ENCODE peak calls at places on chromosomes 3 and 15, in eight cellular contexts. F, A, W, I, J, K, V and N are unnamed samples.

GRCh38 chr15:66783327-66784124 is 81.5 kb downstream of the SMAD6 start:
- DNase-seq in V (peak; percentile 54), W (peak; percentile 45), K (no peak), J (no peak), F (no peak), A (no peak), I (no peak), N (no peak)

GRCh38 chr3:86787091-86787490 is 203.9 kb downstream of the VGLL3 start:
- DNase-seq in J (no peak), F (no peak), K (peak; percentile 48), W (no peak), I (no peak), V (peak; percentile 22), A (no peak), N (no peak)

GRCh38 chr15:56428821-56429458 is 36.0 kb downstream of the MNS1 start:
- DNase-seq in A (no peak), K (peak; percentile 58), W (no peak), I (peak; percentile 10), F (peak; percentile 21), J (no peak), V (peak; percentile 39), N (no peak)

GRCh38 chr15:59313703-59314332 is 58.9 kb downstream of the MYO1E start:
- DNase-seq in V (peak; percentile 47), W (peak; percentile 96), F (no peak), A (no peak), K (peak; percentile 59), I (no peak), J (peak; percentile 62), N (no peak)

GRCh38 chr3:43288366-43288765 is 2.0 kb downstream of the SNRK start:
- DNase-seq in J (no peak), K (peak; percentile 67), A (no peak), I (no peak), W (no peak), V (peak; percentile 59), F (no peak), N (no peak)

GRCh38 chr3:79651536-79652065 is 116.2 kb downstream of the ROBO1 start:
- DNase-seq in J (no peak), I (no peak), F (no peak), V (no peak), W (no peak), K (no peak), A (no peak), N (peak; percentile 14)

GRCh38 chr3:124802054-124802698 is 71.9 kb downstream of the UMPS start:
- DNase-seq in J (no peak), K (no peak), V (no peak), W (no peak), F (no peak), A (no peak), I (no peak), N (no peak)

GRCh38 chr15:91291673-91292072 is 191.6 kb downstream of the SV2B start:
- DNase-seq in W (no peak), A (no peak), V (peak; percentile 20), I (peak; percentile 35), K (no peak), F (peak; percentile 34), J (no peak), N (no peak)

GRCh38 chr3:66537735-66538134 is 36.9 kb upstream of the LRIG1 start:
- DNase-seq in W (no peak), A (no peak), J (no peak), F (no peak), V (no peak), K (no peak), I (no peak), N (no peak)

GRCh38 chr15:78565951-78566774 is 843 bp downstream of the CHRNA5 start:
- DNase-seq in F (peak; percentile 58), A (no peak), K (peak; percentile 40), W (no peak), J (no peak), I (no peak), V (peak; percentile 3), N (no peak)

GRCh38 chr3:72487946-72488735 is 360.1 kb downstream of the SHQ1 start:
- DNase-seq in J (no peak), K (peak; percentile 35), I (no peak), V (peak; percentile 15), W (no peak), A (no peak), F (no peak), N (no peak)

GRCh38 chr15:71390101-71390500 is 274.8 kb downstream of the THSD4 start:
- DNase-seq in J (no peak), A (no peak), W (no peak), V (no peak), I (no peak), K (no peak), F (no peak), N (no peak)

GRCh38 chr3:148992027-148992634 is 791 bp downstream of the GYG1 start:
- DNase-seq in W (peak; percentile 76), K (peak; percentile 78), J (peak; percentile 63), F (no peak), I (no peak), A (peak; percentile 4), V (no peak), N (peak; percentile 80)

GRCh38 chr15:72491768-72492167 is 17.6 kb downstream of the ARIH1 start:
- DNase-seq in J (no peak), F (no peak), A (no peak), K (peak; percentile 91), V (peak; percentile 90), W (no peak), I (no peak), N (no peak)

GRCh38 chr15:45123397-45123796 is 6.3 kb downstream of the DUOXA1 start:
- DNase-seq in V (no peak), W (no peak), F (no peak), A (no peak), I (no peak), K (no peak), J (no peak), N (no peak)

GRCh38 chr3:111735912-111736311 is 123.2 kb upstream of the PHLDB2 start:
- DNase-seq in J (no peak), V (no peak), W (no peak), A (no peak), F (no peak), K (no peak), I (no peak), N (no peak)

GRCh38 chr3:107452436-107452835 is 70.3 kb upstream of the BBX start:
- DNase-seq in F (no peak), I (no peak), V (peak; percentile 83), W (no peak), K (peak; percentile 83), J (no peak), A (no peak), N (no peak)

GRCh38 chr3:37123292-37123691 is 51.1 kb downstream of the LRRFIP2 start:
- DNase-seq in K (no peak), I (no peak), V (no peak), F (no peak), A (no peak), W (no peak), J (no peak), N (no peak)

GRCh38 chr15:70772402-70772801 is 9.0 kb upstream of the UACA start:
- DNase-seq in F (no peak), A (no peak), W (no peak), I (no peak), J (no peak), K (peak; percentile 69), V (peak; percentile 66), N (no peak)

DNA sequence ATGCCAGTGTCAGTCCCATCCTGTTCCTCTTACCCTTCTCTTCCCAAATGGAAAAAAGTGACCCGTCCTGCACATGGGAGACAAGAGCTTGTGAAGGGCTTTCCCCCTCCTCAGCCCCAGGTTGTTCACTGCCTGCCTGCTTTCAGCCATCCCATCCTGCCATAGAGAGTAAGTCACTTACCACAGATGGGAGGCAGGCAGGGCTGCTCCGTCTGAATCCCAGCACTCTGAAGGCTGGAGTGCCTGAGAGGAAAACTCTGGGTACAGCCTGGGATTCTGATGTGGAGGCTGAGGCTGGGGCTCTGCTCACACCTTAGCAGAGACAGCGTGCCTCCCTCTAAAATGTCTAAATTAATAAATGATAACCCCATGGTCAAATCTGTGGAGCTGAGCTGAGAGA is 14.8 kb downstream of the CPNE4 start:
- DNase-seq in V (no peak), I (no peak), K (no peak), F (no peak), W (no peak), J (no peak), A (no peak), N (no peak)
- H3K27ac ChIP-seq in V (no peak overlapping the region), I (no peak overlapping the region), K (no peak overlapping the region), F (no peak overlapping the region), W (no peak overlapping the region), J (no peak overlapping the region), A (no peak overlapping the region), N (no peak overlapping the region)

DNA sequence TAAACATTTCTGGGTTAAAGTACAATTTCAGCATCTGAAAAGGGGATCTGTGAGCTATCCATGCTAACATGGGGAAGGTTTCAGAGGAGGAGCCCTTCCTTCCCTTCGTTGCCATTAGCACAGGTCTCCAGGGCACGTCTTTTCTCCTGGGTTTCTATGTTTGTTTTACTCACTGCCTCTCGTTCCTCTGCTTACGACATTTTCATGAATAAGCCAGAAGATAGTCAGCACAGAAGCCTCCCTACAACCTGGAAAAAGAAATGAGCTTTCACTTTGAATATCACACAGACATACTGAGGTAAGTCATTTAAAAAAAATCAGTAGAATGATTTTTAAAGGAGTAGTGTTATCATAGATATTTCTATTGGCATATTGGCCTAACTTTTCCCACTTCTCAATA is 117.2 kb upstream of the KCNMB2 start:
- DNase-seq in A (no peak), F (no peak), V (peak; percentile 59), I (no peak), J (no peak), K (peak; percentile 32), W (no peak), N (no peak)
- H3K4me3 ChIP-seq in A (no peak overlapping the region), F (no peak overlapping the region), V (no peak overlapping the region), I (no peak overlapping the region), J (no peak overlapping the region), K (no peak overlapping the region), W (no peak overlapping the region), N (no peak overlapping the region)

DNA sequence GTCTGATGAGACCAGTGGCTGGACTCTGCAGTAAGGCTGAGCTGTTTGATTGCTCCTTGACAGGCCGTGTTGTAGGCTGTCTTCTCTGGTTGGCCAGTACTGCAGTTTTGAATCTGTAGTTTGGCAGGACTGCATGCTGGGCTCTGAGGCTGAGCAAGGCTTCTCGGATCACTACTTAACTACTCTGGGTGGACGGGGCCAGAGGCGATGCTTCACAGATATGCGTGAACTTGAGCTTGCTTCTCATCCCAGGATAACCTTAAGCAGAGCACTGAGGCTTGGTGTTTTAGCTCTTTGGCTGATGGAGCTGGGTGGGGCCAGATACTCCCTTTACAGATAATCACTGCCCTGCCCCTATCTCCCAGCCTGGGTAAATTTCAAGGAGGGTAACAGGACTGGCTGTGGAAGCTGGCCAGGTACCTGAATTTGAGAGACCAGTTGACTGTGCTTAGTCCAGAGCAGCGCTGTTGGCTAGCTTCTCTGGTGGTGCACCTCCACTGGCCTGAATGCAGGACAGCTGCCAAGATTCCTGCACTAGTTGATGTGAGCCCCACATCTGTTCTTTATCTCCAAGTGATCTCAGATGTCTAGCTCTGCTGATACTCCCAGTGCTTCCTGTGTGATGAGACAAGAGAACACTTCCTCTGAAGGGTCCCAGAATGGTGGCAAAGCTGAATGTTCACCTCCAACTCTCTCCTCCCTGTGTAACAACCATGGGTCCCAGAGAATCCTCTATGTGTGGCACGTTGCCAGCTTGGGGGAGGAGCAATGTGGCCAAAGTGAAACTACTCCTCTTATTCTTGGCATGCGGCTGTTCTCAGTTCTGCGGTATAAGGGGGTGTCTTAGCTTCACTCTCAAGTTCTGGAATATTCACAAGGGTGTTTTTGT is 37.9 kb downstream of the RPL39L start:
- DNase-seq in F (peak; percentile 54), J (peak; percentile 84), K (peak; percentile 56), W (peak; percentile 89), V (peak; percentile 71), A (peak; percentile 7), I (no peak), N (no peak)
- H3K27ac ChIP-seq in F (peak overlapping the region; percentile 55), J (peak overlapping the region; percentile 23), K (no peak overlapping the region), W (peak overlapping the region; percentile 84), V (peak overlapping the region; percentile 27), A (no peak overlapping the region), I (no peak overlapping the region), N (no peak overlapping the region)

GRCh38 chr15:100880139-100880896 is 687 bp downstream of the ALDH1A3 start:
- DNase-seq in V (no peak), I (no peak), W (no peak), F (no peak), A (no peak), J (no peak), K (peak; percentile 15), N (no peak)
- H3K4me3 ChIP-seq in V (peak overlapping the region; percentile 63), I (peak overlapping the region; percentile 89), W (peak overlapping the region; percentile 40), F (peak overlapping the region; percentile 57), A (no peak overlapping the region), J (peak overlapping the region; percentile 54), K (peak overlapping the region; percentile 68), N (no peak overlapping the region)